ENCODE peak calls at places on chromosomes 5 and 9, in ten cellular contexts. T is activated CD8-positive, alpha-beta T cell treated with anti-CD3 and anti-CD28 coated beads for 36 hours; S is lung; V is activated naive CD4-positive, alpha-beta T cell treated with anti-CD3 and anti-CD28 coated beads, Interleukin-2, amount 50 U/mL, for 72 hours; J is left colon; W is natural killer cell; F is RWPE2; Q is HepG2; B is lower lobe of right lung; O is pancreas. C is an unnamed sample.

GRCh38 chr9:7578951-7579743 is 220.4 kb downstream of the DMAC1 start:
- ATAC-seq in T (no peak), S (no peak), V (no peak), J (no peak), W (no peak), F (no peak), Q (no peak), B (no peak), O (no peak), C (no peak)

GRCh38 chr9:6938447-6938846 is 180.7 kb downstream of the KDM4C start:
- ATAC-seq in T (no peak), S (no peak), V (no peak), J (no peak), W (no peak), F (peak), Q (no peak), B (no peak), O (no peak), C (no peak)

GRCh38 chr5:32225445-32225844 is 51.3 kb upstream of the GOLPH3 start:
- ATAC-seq in T (no peak), S (peak), V (no peak), J (no peak), W (no peak), F (no peak), Q (peak), B (peak), O (peak), C (no peak)

GRCh38 chr5:66171349-66172344 is 27.5 kb downstream of the SREK1 start:
- ATAC-seq in T (peak), S (no peak), V (peak), J (peak), W (peak), F (peak), Q (peak), B (peak), O (peak), C (peak)

GRCh38 chr9:132987021-132987620 is 8.6 kb downstream of the GFI1B start:
- ATAC-seq in T (no peak), S (no peak), V (no peak), J (no peak), W (no peak), F (no peak), Q (peak), B (no peak), O (no peak), C (peak)

GRCh38 chr5:168209987-168210386 is 81.5 kb upstream of the WWC1 start:
- ATAC-seq in T (no peak), S (no peak), V (no peak), J (no peak), W (no peak), F (peak), Q (no peak), B (no peak), O (no peak), C (peak)

GRCh38 chr5:68699966-68700365 is 393.8 kb upstream of the SLC30A5 start:
- ATAC-seq in T (no peak), S (no peak), V (no peak), J (no peak), W (no peak), F (no peak), Q (no peak), B (no peak), O (no peak), C (no peak)

GRCh38 chr9:99019523-99020331 is 76.0 kb downstream of the COL15A1 start:
- ATAC-seq in T (peak), S (peak), V (peak), J (no peak), W (no peak), F (peak), Q (no peak), B (peak), O (no peak), C (peak)

GRCh38 chr5:173764321-173765029 is 123.7 kb upstream of the CPEB4 start:
- ATAC-seq in T (no peak), S (peak), V (no peak), J (peak), W (no peak), F (peak), Q (peak), B (peak), O (peak), C (peak)

C was measured in esophagus mucosa.